ENCODE peak calls at places on chromosomes 1 and 21, in eight cellular contexts. O is uterus; Z is CD4-positive, CD25-positive, alpha-beta regulatory T cell; E is PC-3; X is fibroblast of lung; L is heart right ventricle; R is lower lobe of right lung; I is A549. D is an unnamed sample.
A peak's percentile ranks its signal among the peaks of the same experiment; 100 is the strongest.

GRCh38 chr1:24412408-24412807 is 1.2 kb downstream of the STPG1 start:
- DNase-seq in I (no peak), O (no peak), X (no peak), L (no peak), Z (no peak), E (no peak), R (no peak), D (no peak)

GRCh38 chr1:70353641-70354331 is 736 bp downstream of the ANKRD13C start:
- DNase-seq in R (no peak), E (peak; percentile 82), I (peak; percentile 14), O (peak; percentile 18), X (peak; percentile 91), Z (no peak), L (no peak), D (no peak)

GRCh38 chr1:220182081-220182480 is 88.1 kb downstream of the IARS2 start:
- DNase-seq in E (no peak), Z (no peak), I (no peak), L (no peak), X (no peak), O (no peak), R (no peak), D (no peak)

GRCh38 chr1:221525749-221526148 is 216.1 kb downstream of the DUSP10 start:
- DNase-seq in X (no peak), R (no peak), I (no peak), E (no peak), Z (no peak), L (no peak), O (no peak), D (no peak)

GRCh38 chr1:37947364-37947763 is 511 bp upstream of the INPP5B start:
- DNase-seq in L (no peak), E (no peak), X (no peak), O (no peak), I (no peak), R (no peak), Z (no peak), D (no peak)

GRCh38 chr1:202964755-202965440 is 2.2 kb downstream of the CYB5R1 start:
- DNase-seq in L (peak; percentile 61), E (no peak), R (no peak), Z (no peak), X (peak; percentile 71), I (no peak), O (no peak), D (no peak)

GRCh38 chr1:71792264-71792663 is 490.1 kb downstream of the NEGR1 start:
- DNase-seq in E (no peak), R (no peak), Z (no peak), L (no peak), X (no peak), O (no peak), I (no peak), D (no peak)

GRCh38 chr1:174200746-174201145 is 41.4 kb downstream of the RABGAP1L start:
- DNase-seq in X (no peak), I (no peak), O (no peak), R (no peak), E (no peak), Z (no peak), L (no peak), D (no peak)

GRCh38 chr1:91502138-91502881 is 1.7 kb downstream of the CDC7 start:
- DNase-seq in I (no peak), O (no peak), L (no peak), E (peak; percentile 3), Z (no peak), X (no peak), R (no peak), D (no peak)

GRCh38 chr1:91505086-91505485 is 4.4 kb downstream of the CDC7 start:
- DNase-seq in Z (no peak), I (no peak), X (no peak), R (no peak), L (no peak), E (no peak), O (no peak), D (no peak)

GRCh38 chr1:91502882-91503184 is 2.2 kb downstream of the CDC7 start:
- DNase-seq in X (peak; percentile 46), E (peak; percentile 33), R (no peak), O (no peak), L (no peak), Z (no peak), I (no peak), D (no peak)

GRCh38 chr1:91503975-91504530 is 3.4 kb downstream of the CDC7 start:
- DNase-seq in R (no peak), X (no peak), L (no peak), E (no peak), O (no peak), I (no peak), Z (no peak), D (no peak)

GRCh38 chr1:91503332-91503900 is 2.8 kb downstream of the CDC7 start:
- DNase-seq in R (no peak), I (no peak), L (no peak), E (no peak), X (no peak), Z (no peak), O (no peak), D (no peak)
- H3K4me1 ChIP-seq in R (peaks cover 15% of the 10 kb centered on the region), I (peaks cover 15% of the 10 kb centered on the region), L (no peaks in the 10 kb centered on the region), E (peaks cover 27% of the 10 kb centered on the region), X (peaks cover 13% of the 10 kb centered on the region), Z (peaks cover 16% of the 10 kb centered on the region), O (no peaks in the 10 kb centered on the region), D (no peaks in the 10 kb centered on the region)

GRCh38 chr1:39959651-39960333 is 4.8 kb downstream of the MFSD2A start:
- DNase-seq in O (no peak), R (peak; percentile 65), L (no peak), I (no peak), X (no peak), Z (no peak), E (no peak), D (no peak)

GRCh38 chr1:39954870-39955546 is at the start of gene MFSD2A:
- DNase-seq in O (peak; percentile 88), L (peak; percentile 91), R (peak; percentile 96), I (peak; percentile 77), Z (peak; percentile 78), E (peak; percentile 90), X (peak; percentile 90), D (peak; percentile 73)

GRCh38 chr1:39955547-39956539 is 898 bp downstream of the MFSD2A start:
- DNase-seq in R (no peak), E (peak; percentile 63), I (peak; percentile 30), X (peak; percentile 57), L (no peak), O (no peak), Z (peak; percentile 15), D (peak; percentile 21)

GRCh38 chr1:39958801-39959200 is 3.9 kb downstream of the MFSD2A start:
- DNase-seq in L (no peak), X (no peak), Z (no peak), I (no peak), O (no peak), R (no peak), E (no peak), D (no peak)

DNA sequence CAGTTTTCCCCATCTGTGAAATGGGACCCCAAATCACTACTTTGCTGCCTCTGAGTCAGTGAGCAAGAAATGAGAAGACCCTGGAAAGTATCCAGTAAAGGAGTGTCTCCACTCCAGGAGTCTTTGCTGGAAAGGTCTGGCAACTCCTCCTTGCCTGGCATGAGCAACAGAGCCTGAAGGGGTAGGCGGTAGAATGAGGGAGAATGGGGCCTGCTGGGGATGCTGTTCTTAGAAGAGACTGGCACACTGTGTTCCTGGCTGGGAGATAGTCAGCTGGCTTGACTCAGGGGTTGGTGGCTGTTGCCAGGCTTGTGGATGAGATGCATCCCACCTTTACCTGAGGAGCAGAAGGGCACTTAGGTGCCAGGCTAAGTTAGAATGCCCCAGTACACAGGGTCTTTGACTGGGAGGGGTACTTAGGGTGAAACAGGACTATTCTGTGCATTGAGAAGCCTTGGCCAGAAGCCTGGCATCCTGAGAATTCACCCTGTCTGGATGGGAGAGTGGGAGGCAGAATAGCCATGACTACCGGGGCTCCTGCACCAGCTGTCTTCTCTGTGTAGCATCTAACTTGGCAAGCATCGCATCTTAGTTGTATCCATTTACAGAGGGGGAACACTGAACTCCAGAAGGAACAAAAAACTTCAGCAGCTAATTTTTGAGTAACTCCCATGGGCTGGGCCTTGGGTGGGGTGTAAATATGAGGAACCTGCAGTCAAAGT is 2.5 kb downstream of the MFSD2A start:
- DNase-seq in O (no peak), R (no peak), I (no peak), L (no peak), X (peak; percentile 26), Z (no peak), E (no peak), D (no peak)
- H3K4me3 ChIP-seq in O (no peak overlapping the region), R (peak overlapping the region; percentile 70), I (no peak overlapping the region), L (no peak overlapping the region), X (no peak overlapping the region), Z (no peak overlapping the region), E (no peak overlapping the region), D (no peak overlapping the region)

GRCh38 chr21:41730399-41730798 is 36.5 kb downstream of the RIPK4 start:
- DNase-seq in X (no peak), L (no peak), R (no peak), Z (no peak), I (no peak), E (no peak), O (no peak), D (no peak)

GRCh38 chr21:41727784-41728763 is 38.8 kb downstream of the RIPK4 start:
- DNase-seq in R (no peak), I (no peak), E (no peak), L (no peak), Z (no peak), X (peak; percentile 12), O (no peak), D (no peak)

GRCh38 chr21:41726630-41726969 is 40.3 kb downstream of the RIPK4 start:
- DNase-seq in R (no peak), E (no peak), X (no peak), Z (no peak), O (no peak), L (no peak), I (no peak), D (no peak)

GRCh38 chr21:41726970-41727783 is 39.7 kb downstream of the RIPK4 start:
- DNase-seq in L (peak; percentile 55), Z (no peak), X (peak; percentile 80), I (peak; percentile 35), R (no peak), E (peak; percentile 87), O (no peak), D (no peak)

DNA sequence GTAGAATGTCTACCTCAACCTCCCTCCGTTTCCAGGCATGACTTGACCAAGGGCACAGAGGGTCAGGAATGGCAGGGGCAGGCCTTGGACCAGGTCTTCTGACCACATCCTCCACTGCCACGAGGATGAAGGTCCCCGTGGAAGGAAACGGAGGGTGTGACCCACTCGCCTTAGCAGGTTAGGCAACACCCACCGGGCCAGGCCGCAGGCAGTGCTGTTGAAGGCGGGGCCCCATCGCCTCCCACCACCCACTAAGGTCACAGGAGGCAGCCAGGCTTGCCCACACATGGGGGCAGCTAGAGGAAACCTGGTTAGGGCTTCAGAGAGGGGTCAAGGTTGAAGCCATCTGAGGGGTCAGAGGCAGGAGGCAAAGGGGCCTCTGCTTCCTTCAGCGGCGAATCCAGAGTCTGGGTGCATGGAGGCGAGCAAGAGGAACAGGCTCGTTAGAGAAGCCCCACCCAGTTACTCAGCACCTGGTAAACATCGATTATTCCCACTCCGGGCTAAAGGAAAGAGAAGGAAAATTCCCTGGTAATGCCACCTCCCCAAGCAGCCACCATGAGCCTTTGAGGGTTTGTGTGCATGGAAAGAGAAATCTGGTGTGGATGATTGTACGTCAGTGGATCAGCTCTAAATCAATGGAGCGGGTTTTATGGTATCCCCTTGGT is 37.0 kb downstream of the RIPK4 start:
- DNase-seq in I (no peak), R (no peak), L (no peak), E (no peak), O (no peak), Z (no peak), X (no peak), D (no peak)
- H3K4me1 ChIP-seq in I (peaks cover 20% of the 10 kb centered on the region), R (no peaks in the 10 kb centered on the region), L (no peaks in the 10 kb centered on the region), E (peaks cover 41% of the 10 kb centered on the region), O (no peaks in the 10 kb centered on the region), Z (no peaks in the 10 kb centered on the region), X (peaks cover 7% of the 10 kb centered on the region), D (no peaks in the 10 kb centered on the region)

DNA sequence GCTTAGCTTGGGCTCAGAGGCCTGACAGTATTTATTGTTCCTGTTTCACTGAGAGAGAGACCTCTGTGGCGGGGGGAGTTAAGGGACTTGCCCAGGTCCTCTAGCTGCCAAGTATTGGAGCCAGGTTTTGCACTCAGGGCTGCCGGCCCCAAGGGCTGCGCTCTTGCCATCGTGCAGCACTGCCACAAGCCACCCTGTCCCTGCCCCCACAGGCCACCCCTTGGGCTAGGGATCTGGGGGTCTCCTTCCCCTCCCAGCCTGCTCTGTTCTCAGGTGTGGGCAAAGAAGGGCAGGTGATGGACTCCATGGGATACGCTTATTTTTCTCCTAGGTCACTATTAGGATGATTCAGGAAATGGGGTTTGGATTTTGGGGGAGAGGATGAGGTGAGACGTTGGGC is 8.7 kb downstream of the KIAA1614 start:
- DNase-seq in L (no peak), E (no peak), Z (no peak), X (no peak), R (no peak), I (no peak), O (no peak), D (no peak)
- H3K4me3 ChIP-seq in L (no peak overlapping the region), E (no peak overlapping the region), Z (no peak overlapping the region), X (no peak overlapping the region), R (no peak overlapping the region), I (no peak overlapping the region), O (no peak overlapping the region), D (no peak overlapping the region)

D was measured in effector memory CD4-positive, alpha-beta T cell.